ENCODE peak calls at places on chromosomes 4 and X, in nine cellular contexts. One of them, this sample, is unnamed.

GRCh38 chr4:156968479-156968984 is 3.1 kb downstream of the PDGFC start:
- DNase-seq in upper lobe of right lung: no peak
- DNase-seq in mesenchymal stem cell: peak; percentile 85
- DNase-seq in trophoblast cell: peak; percentile 80
- DNase-seq in prostate gland: peak; percentile 55
- DNase-seq in adipocyte: peak; percentile 86
- DNase-seq in fibroblast of lung: peak; percentile 86
- DNase-seq in suprapubic skin: no peak
- DNase-seq in left ventricle myocardium inferior: peak; percentile 36
- DNase-seq in this sample: peak; percentile 87

GRCh38 chr4:139734875-139735380 is 69.3 kb downstream of the MGST2 start:
- DNase-seq in upper lobe of right lung: peak; percentile 94
- DNase-seq in mesenchymal stem cell: peak; percentile 96
- DNase-seq in trophoblast cell: peak; percentile 93
- DNase-seq in prostate gland: peak; percentile 88
- DNase-seq in adipocyte: peak; percentile 94
- DNase-seq in fibroblast of lung: peak; percentile 86
- DNase-seq in suprapubic skin: peak; percentile 89
- DNase-seq in left ventricle myocardium inferior: peak; percentile 90
- DNase-seq in this sample: peak; percentile 88

GRCh38 chrX:75278991-75279390 is 5.1 kb downstream of the UPRT start:
- DNase-seq in upper lobe of right lung: no peak
- DNase-seq in mesenchymal stem cell: no peak
- DNase-seq in trophoblast cell: peak; percentile 17
- DNase-seq in prostate gland: no peak
- DNase-seq in adipocyte: no peak
- DNase-seq in fibroblast of lung: peak; percentile 23
- DNase-seq in suprapubic skin: no peak
- DNase-seq in left ventricle myocardium inferior: no peak
- DNase-seq in this sample: no peak

GRCh38 chr4:168632246-168632832 is 135.5 kb downstream of the PALLD start:
- DNase-seq in upper lobe of right lung: no peak
- DNase-seq in mesenchymal stem cell: no peak
- DNase-seq in trophoblast cell: no peak
- DNase-seq in prostate gland: no peak
- DNase-seq in adipocyte: peak; percentile 61
- DNase-seq in fibroblast of lung: peak; percentile 67
- DNase-seq in suprapubic skin: no peak
- DNase-seq in left ventricle myocardium inferior: no peak
- DNase-seq in this sample: no peak

GRCh38 chr4:126678608-126679007 is 954.1 kb upstream of the INTU start:
- DNase-seq in upper lobe of right lung: no peak
- DNase-seq in mesenchymal stem cell: no peak
- DNase-seq in trophoblast cell: no peak
- DNase-seq in prostate gland: no peak
- DNase-seq in adipocyte: no peak
- DNase-seq in fibroblast of lung: no peak
- DNase-seq in suprapubic skin: no peak
- DNase-seq in left ventricle myocardium inferior: no peak
- DNase-seq in this sample: no peak

GRCh38 chrX:47047989-47048388 is 30.3 kb upstream of the RGN start:
- DNase-seq in upper lobe of right lung: no peak
- DNase-seq in mesenchymal stem cell: peak; percentile 0
- DNase-seq in trophoblast cell: no peak
- DNase-seq in prostate gland: no peak
- DNase-seq in adipocyte: no peak
- DNase-seq in fibroblast of lung: no peak
- DNase-seq in suprapubic skin: no peak
- DNase-seq in left ventricle myocardium inferior: no peak
- DNase-seq in this sample: peak; percentile 6

GRCh38 chr4:126777649-126778048 is 855.1 kb upstream of the INTU start:
- DNase-seq in upper lobe of right lung: no peak
- DNase-seq in mesenchymal stem cell: peak; percentile 49
- DNase-seq in trophoblast cell: no peak
- DNase-seq in prostate gland: no peak
- DNase-seq in adipocyte: peak; percentile 86
- DNase-seq in fibroblast of lung: peak; percentile 87
- DNase-seq in suprapubic skin: no peak
- DNase-seq in left ventricle myocardium inferior: no peak
- DNase-seq in this sample: peak; percentile 44

GRCh38 chr4:176238819-176239218 is 30.2 kb downstream of the ASB5 start:
- DNase-seq in upper lobe of right lung: no peak
- DNase-seq in mesenchymal stem cell: no peak
- DNase-seq in trophoblast cell: peak; percentile 5
- DNase-seq in prostate gland: no peak
- DNase-seq in adipocyte: peak; percentile 36
- DNase-seq in fibroblast of lung: peak; percentile 61
- DNase-seq in suprapubic skin: no peak
- DNase-seq in left ventricle myocardium inferior: no peak
- DNase-seq in this sample: peak; percentile 37

DNA sequence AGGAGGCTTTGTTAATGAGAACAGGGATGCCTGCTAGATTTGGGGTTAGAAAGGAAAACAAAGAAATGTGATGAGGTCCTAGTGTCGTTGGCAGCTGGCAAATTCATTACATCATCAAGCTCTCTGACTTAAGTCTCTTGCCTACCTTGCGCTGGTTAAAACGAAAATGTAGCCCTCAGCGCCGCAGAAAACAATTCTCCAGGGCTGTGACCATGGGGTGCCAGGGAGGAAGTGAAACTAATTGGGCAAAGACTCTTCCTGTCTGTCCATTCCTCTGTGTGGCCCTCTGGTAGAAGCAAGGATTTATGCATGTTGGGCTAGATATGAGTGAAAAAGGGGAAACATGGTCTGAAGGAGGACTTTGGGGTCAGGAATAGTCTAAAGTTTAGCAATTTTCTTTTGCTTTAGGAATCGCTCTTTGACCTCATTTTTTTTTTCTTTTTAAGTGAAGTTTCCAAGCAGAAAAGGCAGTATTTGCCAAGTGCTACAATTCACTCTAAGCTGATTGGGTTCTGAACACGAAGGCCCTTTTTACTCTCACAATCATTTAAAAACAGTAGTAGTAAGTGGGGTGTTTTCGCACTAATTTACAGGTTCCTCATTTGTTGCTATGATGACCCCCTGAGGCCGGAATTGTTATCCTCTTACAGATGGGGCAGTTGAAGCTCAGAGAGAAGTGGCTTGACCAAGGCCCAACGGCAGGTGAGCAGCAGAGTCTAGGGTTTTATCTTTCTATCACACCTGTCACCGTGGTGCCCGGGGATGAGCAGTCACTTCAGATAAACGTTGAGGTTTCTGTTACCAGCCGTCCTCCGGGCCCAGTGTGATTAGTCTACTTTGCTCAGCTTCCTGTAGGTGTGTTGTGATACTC is 27.3 kb upstream of the CHRNA9 start:
- DNase-seq in upper lobe of right lung: no peak
- DNase-seq in mesenchymal stem cell: no peak
- DNase-seq in trophoblast cell: no peak
- DNase-seq in prostate gland: no peak
- DNase-seq in adipocyte: no peak
- DNase-seq in fibroblast of lung: no peak
- DNase-seq in suprapubic skin: no peak
- DNase-seq in left ventricle myocardium inferior: peak; percentile 18
- DNase-seq in this sample: no peak
- H3K4me3 ChIP-seq in upper lobe of right lung: no peak overlapping the region
- H3K4me3 ChIP-seq in mesenchymal stem cell: no peak overlapping the region
- H3K4me3 ChIP-seq in trophoblast cell: no peak overlapping the region
- H3K4me3 ChIP-seq in prostate gland: no peak overlapping the region
- H3K4me3 ChIP-seq in adipocyte: no peak overlapping the region
- H3K4me3 ChIP-seq in fibroblast of lung: no peak overlapping the region
- H3K4me3 ChIP-seq in suprapubic skin: no peak overlapping the region
- H3K4me3 ChIP-seq in left ventricle myocardium inferior: no peak overlapping the region
- H3K4me3 ChIP-seq in this sample: no peak overlapping the region

GRCh38 chr4:40199179-40199670 is 2.4 kb downstream of the RHOH start:
- DNase-seq in upper lobe of right lung: no peak
- DNase-seq in mesenchymal stem cell: no peak
- DNase-seq in trophoblast cell: no peak
- DNase-seq in prostate gland: no peak
- DNase-seq in adipocyte: no peak
- DNase-seq in fibroblast of lung: no peak
- DNase-seq in suprapubic skin: no peak
- DNase-seq in left ventricle myocardium inferior: no peak
- DNase-seq in this sample: no peak

GRCh38 chr4:40202474-40202873 is 5.6 kb downstream of the RHOH start:
- DNase-seq in upper lobe of right lung: no peak
- DNase-seq in mesenchymal stem cell: no peak
- DNase-seq in trophoblast cell: no peak
- DNase-seq in prostate gland: no peak
- DNase-seq in adipocyte: no peak
- DNase-seq in fibroblast of lung: no peak
- DNase-seq in suprapubic skin: no peak
- DNase-seq in left ventricle myocardium inferior: no peak
- DNase-seq in this sample: no peak

GRCh38 chr4:40199999-40200880 is 3.4 kb downstream of the RHOH start:
- DNase-seq in upper lobe of right lung: no peak
- DNase-seq in mesenchymal stem cell: peak; percentile 61
- DNase-seq in trophoblast cell: peak; percentile 65
- DNase-seq in prostate gland: no peak
- DNase-seq in adipocyte: no peak
- DNase-seq in fibroblast of lung: peak; percentile 52
- DNase-seq in suprapubic skin: no peak
- DNase-seq in left ventricle myocardium inferior: no peak
- DNase-seq in this sample: no peak

GRCh38 chr4:40200881-40201797 is 4.3 kb downstream of the RHOH start:
- DNase-seq in upper lobe of right lung: no peak
- DNase-seq in mesenchymal stem cell: peak; percentile 91
- DNase-seq in trophoblast cell: peak; percentile 26
- DNase-seq in prostate gland: no peak
- DNase-seq in adipocyte: peak; percentile 11
- DNase-seq in fibroblast of lung: peak; percentile 26
- DNase-seq in suprapubic skin: no peak
- DNase-seq in left ventricle myocardium inferior: no peak
- DNase-seq in this sample: no peak

DNA sequence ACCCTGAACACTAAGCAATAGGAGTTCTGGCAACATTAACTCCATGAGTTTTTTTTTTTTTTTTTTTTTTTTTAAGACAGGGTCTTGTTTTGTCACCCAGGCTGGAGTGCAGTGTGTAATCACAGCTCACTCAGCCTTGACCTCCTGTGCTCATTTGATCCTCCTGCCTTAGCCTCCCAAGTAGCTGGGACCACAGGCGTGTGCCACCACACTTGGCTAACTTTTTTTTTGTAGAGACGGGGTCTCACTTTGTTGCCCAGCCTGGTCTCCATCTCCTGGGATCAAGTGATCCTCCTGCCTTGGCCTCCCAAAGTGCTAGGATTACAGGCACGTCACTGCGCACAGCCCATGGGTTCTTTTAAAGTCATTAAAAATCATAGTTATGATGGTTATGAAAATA is 5.1 kb downstream of the RHOH start:
- DNase-seq in upper lobe of right lung: no peak
- DNase-seq in mesenchymal stem cell: no peak
- DNase-seq in trophoblast cell: no peak
- DNase-seq in prostate gland: no peak
- DNase-seq in adipocyte: no peak
- DNase-seq in fibroblast of lung: no peak
- DNase-seq in suprapubic skin: no peak
- DNase-seq in left ventricle myocardium inferior: no peak
- DNase-seq in this sample: no peak
- H3K4me3 ChIP-seq in upper lobe of right lung: peak overlapping the region; percentile 42
- H3K4me3 ChIP-seq in mesenchymal stem cell: no peak overlapping the region
- H3K4me3 ChIP-seq in trophoblast cell: no peak overlapping the region
- H3K4me3 ChIP-seq in prostate gland: no peak overlapping the region
- H3K4me3 ChIP-seq in adipocyte: no peak overlapping the region
- H3K4me3 ChIP-seq in fibroblast of lung: no peak overlapping the region
- H3K4me3 ChIP-seq in suprapubic skin: no peak overlapping the region
- H3K4me3 ChIP-seq in left ventricle myocardium inferior: no peak overlapping the region
- H3K4me3 ChIP-seq in this sample: no peak overlapping the region

GRCh38 chrX:53684415-53685192 is 1.9 kb downstream of the HUWE1 start:
- DNase-seq in upper lobe of right lung: no peak
- DNase-seq in mesenchymal stem cell: no peak
- DNase-seq in trophoblast cell: no peak
- DNase-seq in prostate gland: no peak
- DNase-seq in adipocyte: peak; percentile 22
- DNase-seq in fibroblast of lung: no peak
- DNase-seq in suprapubic skin: no peak
- DNase-seq in left ventricle myocardium inferior: no peak
- DNase-seq in this sample: no peak

GRCh38 chrX:53683556-53684414 is 2.7 kb downstream of the HUWE1 start:
- DNase-seq in upper lobe of right lung: peak; percentile 94
- DNase-seq in mesenchymal stem cell: peak; percentile 98
- DNase-seq in trophoblast cell: peak; percentile 98
- DNase-seq in prostate gland: peak; percentile 94
- DNase-seq in adipocyte: peak; percentile 98
- DNase-seq in fibroblast of lung: peak; percentile 95
- DNase-seq in suprapubic skin: peak; percentile 96
- DNase-seq in left ventricle myocardium inferior: peak; percentile 90
- DNase-seq in this sample: peak; percentile 99

GRCh38 chrX:53685711-53686110 is 808 bp downstream of the HUWE1 start:
- DNase-seq in upper lobe of right lung: no peak
- DNase-seq in mesenchymal stem cell: no peak
- DNase-seq in trophoblast cell: no peak
- DNase-seq in prostate gland: no peak
- DNase-seq in adipocyte: peak; percentile 14
- DNase-seq in fibroblast of lung: no peak
- DNase-seq in suprapubic skin: no peak
- DNase-seq in left ventricle myocardium inferior: no peak
- DNase-seq in this sample: no peak

GRCh38 chrX:53681661-53682060 is 4.9 kb downstream of the HUWE1 start:
- DNase-seq in upper lobe of right lung: no peak
- DNase-seq in mesenchymal stem cell: no peak
- DNase-seq in trophoblast cell: peak; percentile 42
- DNase-seq in prostate gland: no peak
- DNase-seq in adipocyte: peak; percentile 21
- DNase-seq in fibroblast of lung: peak; percentile 64
- DNase-seq in suprapubic skin: no peak
- DNase-seq in left ventricle myocardium inferior: no peak
- DNase-seq in this sample: peak; percentile 25

DNA sequence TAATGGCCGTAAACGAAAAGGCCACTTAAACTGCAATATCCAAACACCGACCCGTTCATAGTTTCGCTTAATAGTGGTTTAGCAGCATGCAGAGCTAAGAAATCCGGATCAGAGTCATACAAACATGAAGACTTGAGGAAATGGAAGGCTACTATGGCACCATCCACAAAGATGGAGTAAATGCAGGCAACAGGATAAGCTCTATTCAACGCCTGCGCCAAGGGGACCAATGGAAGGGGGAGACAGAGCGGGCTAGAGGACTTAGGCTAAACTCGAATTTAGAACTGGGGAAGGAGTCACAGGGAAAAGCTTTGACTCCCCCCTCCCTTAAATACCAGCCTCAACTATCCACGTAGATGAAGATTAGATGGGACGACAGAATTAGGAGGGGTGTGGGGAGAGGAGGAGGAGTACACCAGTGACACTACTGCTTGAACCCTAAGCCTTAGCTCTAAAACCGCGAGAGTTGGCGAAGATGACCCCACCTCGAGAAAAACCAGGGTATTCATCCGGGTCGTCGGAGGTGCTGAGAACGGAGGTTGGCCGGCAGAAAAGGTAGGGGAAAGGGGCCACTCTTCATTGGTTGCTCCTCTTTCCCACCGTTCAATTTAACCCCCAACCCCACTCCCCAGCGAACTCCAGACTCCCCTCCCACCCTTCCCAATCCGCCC is 3.5 kb downstream of the HUWE1 start:
- DNase-seq in upper lobe of right lung: no peak
- DNase-seq in mesenchymal stem cell: peak; percentile 82
- DNase-seq in trophoblast cell: peak; percentile 57
- DNase-seq in prostate gland: no peak
- DNase-seq in adipocyte: peak; percentile 66
- DNase-seq in fibroblast of lung: peak; percentile 57
- DNase-seq in suprapubic skin: no peak
- DNase-seq in left ventricle myocardium inferior: no peak
- DNase-seq in this sample: peak; percentile 62
- H3K4me3 ChIP-seq in upper lobe of right lung: peak overlapping the region; percentile 61
- H3K4me3 ChIP-seq in mesenchymal stem cell: peak overlapping the region; percentile 79
- H3K4me3 ChIP-seq in trophoblast cell: peak overlapping the region; percentile 96
- H3K4me3 ChIP-seq in prostate gland: peak overlapping the region; percentile 49
- H3K4me3 ChIP-seq in adipocyte: peak overlapping the region; percentile 80
- H3K4me3 ChIP-seq in fibroblast of lung: peak overlapping the region; percentile 75
- H3K4me3 ChIP-seq in suprapubic skin: peak overlapping the region; percentile 71
- H3K4me3 ChIP-seq in left ventricle myocardium inferior: peak overlapping the region; percentile 77
- H3K4me3 ChIP-seq in this sample: peak overlapping the region; percentile 77

DNA sequence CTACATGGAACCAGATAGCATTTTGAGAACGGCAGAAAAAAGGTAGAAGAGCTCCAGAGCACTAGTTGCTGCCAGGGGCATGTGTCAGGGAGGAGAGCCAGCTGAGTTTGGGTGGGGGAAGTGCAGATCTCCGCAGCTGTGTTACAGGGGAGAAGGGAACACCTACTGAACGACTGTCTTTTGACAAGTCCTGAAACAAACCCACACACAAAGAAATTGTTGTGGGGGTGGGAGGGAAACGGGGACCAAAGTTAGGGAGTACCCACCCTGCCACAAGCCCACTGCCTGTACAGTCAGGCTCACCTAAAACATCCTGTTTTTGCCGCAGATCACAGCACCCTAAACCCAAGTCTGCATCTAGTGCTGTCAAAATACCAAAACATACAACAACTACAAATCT is 55.5 kb downstream of the LEF1 start:
- DNase-seq in upper lobe of right lung: no peak
- DNase-seq in mesenchymal stem cell: no peak
- DNase-seq in trophoblast cell: no peak
- DNase-seq in prostate gland: no peak
- DNase-seq in adipocyte: no peak
- DNase-seq in fibroblast of lung: no peak
- DNase-seq in suprapubic skin: no peak
- DNase-seq in left ventricle myocardium inferior: no peak
- DNase-seq in this sample: no peak
- H3K4me3 ChIP-seq in upper lobe of right lung: no peak overlapping the region
- H3K4me3 ChIP-seq in mesenchymal stem cell: no peak overlapping the region
- H3K4me3 ChIP-seq in trophoblast cell: no peak overlapping the region
- H3K4me3 ChIP-seq in prostate gland: no peak overlapping the region
- H3K4me3 ChIP-seq in adipocyte: no peak overlapping the region
- H3K4me3 ChIP-seq in fibroblast of lung: no peak overlapping the region
- H3K4me3 ChIP-seq in suprapubic skin: no peak overlapping the region
- H3K4me3 ChIP-seq in left ventricle myocardium inferior: no peak overlapping the region
- H3K4me3 ChIP-seq in this sample: no peak overlapping the region